ENCODE peak calls at places on chromosomes 13 and 19, in eight cellular contexts. Z is BJ; L is activated naive CD4-positive, alpha-beta T cell; G is mucosa of descending colon; J is GM03348; T is GM12891; N is sigmoid colon; U is brain microvascular endothelial cell. W is an unnamed sample.

GRCh38 chr19:7832009-7832408 is 2.0 kb downstream of the EVI5L start:
- DNase-seq in U (no peak), T (no peak), L (no peak), G (peak), J (no peak), Z (no peak), N (no peak), W (no peak)

GRCh38 chr13:49214917-49215376 is 5.2 kb upstream of the MLNR start:
- DNase-seq in G (peak), T (peak), J (no peak), N (no peak), U (no peak), L (no peak), Z (no peak), W (no peak)

GRCh38 chr19:36771275-36772231 is 1.1 kb downstream of the ZNF850 start:
- DNase-seq in Z (no peak), N (peak), L (no peak), G (peak), T (peak), J (peak), U (peak), W (no peak)

GRCh38 chr19:52296773-52297600 is at the start of gene ZNF480:
- DNase-seq in T (peak), N (peak), J (peak), G (peak), U (peak), Z (peak), L (peak), W (peak)

GRCh38 chr13:33153421-33154381 is 131.9 kb downstream of the STARD13 start:
- DNase-seq in J (no peak), U (peak), L (no peak), Z (no peak), G (peak), T (no peak), N (no peak), W (no peak)

GRCh38 chr19:44719262-44719701 is 20.3 kb downstream of the CEACAM16 start:
- DNase-seq in T (no peak), J (no peak), U (no peak), L (no peak), N (no peak), G (no peak), Z (no peak), W (no peak)

GRCh38 chr19:5851302-5851701 is at the start of gene FUT3:
- DNase-seq in U (no peak), N (no peak), T (no peak), G (peak), Z (no peak), J (no peak), L (no peak), W (no peak)

GRCh38 chr19:48964205-48965032 is 690 bp upstream of the FTL start:
- DNase-seq in J (peak), G (peak), N (no peak), L (no peak), Z (no peak), U (peak), T (no peak), W (no peak)

GRCh38 chr19:29724741-29725140 is 9.7 kb upstream of the C19orf12 start:
- DNase-seq in Z (no peak), L (no peak), N (no peak), J (no peak), T (no peak), G (no peak), U (no peak), W (no peak)

W was measured in NCI-H1930.